ENCODE peak calls at places on chromosome 1, in eight cellular contexts. W is AG08396; R is AG09309; Q is WTC11; C is stimulated activated CD4-positive, alpha-beta T cell treated with anti-CD3 and anti-CD28 coated beads, Interleukin-12 subunit alpha, Interleukin-12 subunit beta, amount 100 ng/mL, for 4 hours; S is GF-D8; D is MCF 10A; Y is glomerular endothelial cell. Z is an unnamed sample.

GRCh38 chr1:30507391-30508174 is 215.8 kb downstream of the MATN1 start:
- DNase-seq in R (no peak), Y (no peak), S (no peak), D (no peak), Q (no peak), W (no peak), C (no peak), Z (no peak)

GRCh38 chr1:2913091-2913490 is 108.2 kb upstream of the ACTRT2 start:
- DNase-seq in W (no peak), C (no peak), D (no peak), Y (no peak), S (no peak), Q (no peak), R (no peak), Z (no peak)

GRCh38 chr1:30824736-30825429 is 67.3 kb upstream of the LAPTM5 start:
- DNase-seq in C (no peak), Y (no peak), Q (no peak), R (no peak), W (no peak), D (no peak), S (no peak), Z (no peak)

GRCh38 chr1:22332166-22332717 is 119.4 kb upstream of the ZBTB40 start:
- DNase-seq in D (no peak), R (no peak), C (no peak), W (no peak), Q (no peak), Y (no peak), S (no peak), Z (no peak)

GRCh38 chr1:177794316-177794991 is 175.4 kb downstream of the SEC16B start:
- DNase-seq in C (no peak), Q (no peak), W (no peak), R (no peak), S (no peak), Y (no peak), D (no peak), Z (no peak)

GRCh38 chr1:207304710-207305151 is 16.7 kb upstream of the CD55 start:
- DNase-seq in W (no peak), Q (no peak), S (no peak), C (no peak), R (no peak), Y (peak), D (peak), Z (no peak)

GRCh38 chr1:207631137-207631536 is 13.8 kb upstream of the CR1L start:
- DNase-seq in S (no peak), D (no peak), R (no peak), C (no peak), Y (no peak), W (no peak), Q (no peak), Z (no peak)

GRCh38 chr1:64829411-64830033 is 84.6 kb downstream of the RAVER2 start:
- DNase-seq in Y (no peak), Q (no peak), C (no peak), S (no peak), W (no peak), R (no peak), D (no peak), Z (no peak)

GRCh38 chr1:185895208-185895900 is 161.2 kb downstream of the HMCN1 start:
- DNase-seq in S (no peak), R (no peak), D (no peak), C (no peak), Q (no peak), W (no peak), Y (no peak), Z (no peak)

GRCh38 chr1:228515200-228515834 is 28.1 kb downstream of the RNF187 start:
- DNase-seq in D (peak), Q (no peak), W (peak), C (no peak), S (peak), Y (no peak), R (no peak), Z (peak)